ENCODE peak calls at places on chromosomes 12 and 14, in four cellular contexts. N is omental fat pad, O is heart right ventricle, P is left cardiac atrium. W is an unnamed sample.

GRCh38 chr14:31229009-31229408 is 21.4 kb upstream of the HECTD1 start:
- ATAC-seq in O (peak), P (no peak), N (peak), W (no peak)

GRCh38 chr12:19572920-19573558 is 133.7 kb downstream of the AEBP2 start:
- ATAC-seq in O (no peak), N (no peak), P (peak), W (no peak)

GRCh38 chr12:40515041-40515825 is 177.0 kb upstream of the CNTN1 start:
- ATAC-seq in P (no peak), O (no peak), N (no peak), W (no peak)

GRCh38 chr14:44795725-44796124 is 166.0 kb downstream of the KLHL28 start:
- ATAC-seq in N (no peak), P (no peak), O (no peak), W (no peak)

GRCh38 chr12:47237751-47238211 is 158.0 kb upstream of the AMIGO2 start:
- ATAC-seq in N (no peak), P (no peak), O (no peak), W (no peak)

GRCh38 chr12:58978717-58979116 is 58.4 kb upstream of the LRIG3 start:
- ATAC-seq in N (no peak), P (no peak), O (no peak), W (no peak)

GRCh38 chr12:55842681-55843429 is at the start of gene MMP19:
- ATAC-seq in O (peak), P (peak), N (peak), W (peak)

GRCh38 chr14:94330857-94331256 is 7.7 kb upstream of the SERPINA6 start:
- ATAC-seq in N (no peak), O (no peak), P (peak), W (no peak)

GRCh38 chr12:70849265-70849960 is 71.1 kb downstream of the PTPRR start:
- ATAC-seq in P (no peak), N (no peak), O (peak), W (peak)

GRCh38 chr12:102964872-102965271 is 7.4 kb downstream of the ASCL1 start:
- ATAC-seq in P (no peak), O (no peak), N (no peak), W (no peak)

GRCh38 chr14:53744846-53745245 is 211.8 kb downstream of the BMP4 start:
- ATAC-seq in P (no peak), N (no peak), O (no peak), W (no peak)

GRCh38 chr14:28272270-28272669 is 494.3 kb upstream of the FOXG1 start:
- ATAC-seq in O (no peak), N (no peak), P (no peak), W (no peak)